ENCODE peak calls at places on chromosomes 2 and 18, in five cellular contexts. S is IMR-90, A is neuronal stem cell, V is mesenchymal stem cell, P is mesendoderm. O is an unnamed sample. For H3K27me3, the result is how much of the 10 kb centered on the place peaks cover.

GRCh38 chr2:25257032-25257455 is 84.7 kb downstream of the DNMT3A start:
- DNase-seq in S (peak), A (no peak), V (peak), P (peak), O (no peak)

GRCh38 chr2:40096360-40096759 is 317.3 kb upstream of the THUMPD2 start:
- DNase-seq in S (peak), A (no peak), V (no peak), P (no peak), O (no peak)

GRCh38 chr2:197197808-197198409 is 112.7 kb downstream of the ANKRD44 start:
- DNase-seq in S (no peak), A (no peak), V (no peak), P (no peak), O (no peak)

GRCh38 chr2:140275427-140275826 is 1495.2 kb upstream of the NXPH2 start:
- DNase-seq in S (no peak), A (no peak), V (no peak), P (no peak), O (no peak)

GRCh38 chr2:165794520-165794882 is 454 bp upstream of the GALNT3 start:
- DNase-seq in S (peak), A (peak), V (peak), P (peak), O (peak)

GRCh38 chr2:177038772-177039484 is 173.7 kb upstream of the HNRNPA3 start:
- DNase-seq in S (no peak), A (no peak), V (no peak), P (no peak), O (no peak)

GRCh38 chr2:71690876-71691275 is 237.5 kb downstream of the DYSF start:
- DNase-seq in S (no peak), A (no peak), V (no peak), P (peak), O (no peak)

GRCh38 chr2:9975328-9975727 is 23.8 kb downstream of the GRHL1 start:
- DNase-seq in S (peak), A (no peak), V (peak), P (no peak), O (no peak)

GRCh38 chr2:108139521-108139920 is 100.2 kb upstream of the SULT1C3 start:
- DNase-seq in S (peak), A (peak), V (peak), P (peak), O (no peak)

GRCh38 chr18:71036783-71037182 is 747.9 kb downstream of the SOCS6 start:
- DNase-seq in S (peak), A (no peak), V (no peak), P (peak), O (no peak)

GRCh38 chr18:37317486-37317885 is 248.1 kb downstream of the CELF4 start:
- DNase-seq in S (no peak), A (no peak), V (no peak), P (no peak), O (no peak)

GRCh38 chr18:42442661-42443060 is 487.6 kb downstream of the PIK3C3 start:
- DNase-seq in S (no peak), A (no peak), V (no peak), P (no peak), O (no peak)

GRCh38 chr2:239444626-239445625 is 44.1 kb upstream of the HDAC4 start:
- DNase-seq in S (no peak), A (no peak), V (no peak), P (no peak), O (no peak)

GRCh38 chr2:41024806-41025205 is 572.9 kb upstream of the SLC8A1 start:
- DNase-seq in S (no peak), A (no peak), V (no peak), P (no peak), O (no peak)

GRCh38 chr2:143558665-143559064 is 429.4 kb downstream of the ARHGAP15 start:
- DNase-seq in S (peak), A (no peak), V (peak), P (no peak), O (no peak)

GRCh38 chr2:209713219-209713618 is 58.4 kb upstream of the UNC80 start:
- DNase-seq in S (no peak), A (no peak), V (no peak), P (peak), O (no peak)

GRCh38 chr18:58949031-58949430 is 84.4 kb downstream of the ZNF532 start:
- DNase-seq in S (no peak), A (no peak), V (no peak), P (no peak), O (no peak)

GRCh38 chr2:210541280-210541902 is 15.0 kb upstream of the CPS1 start:
- DNase-seq in S (peak), A (no peak), V (peak), P (no peak), O (no peak)

GRCh38 chr2:149164827-149165226 is 126.3 kb downstream of the LYPD6B start:
- DNase-seq in S (no peak), A (no peak), V (no peak), P (no peak), O (no peak)

GRCh38 chr2:39724828-39725144 is 54.3 kb downstream of the THUMPD2 start:
- DNase-seq in S (no peak), A (no peak), V (no peak), P (no peak), O (no peak)

GRCh38 chr2:202317080-202317859 is 51.7 kb downstream of the NOP58 start:
- DNase-seq in S (peak), A (no peak), V (peak), P (peak), O (no peak)

GRCh38 chr18:46771141-46771540 is 14.3 kb upstream of the ST8SIA5 start:
- DNase-seq in S (no peak), A (no peak), V (no peak), P (peak), O (no peak)

GRCh38 chr18:46770708-46771107 is 13.9 kb upstream of the ST8SIA5 start:
- DNase-seq in S (no peak), A (no peak), V (no peak), P (peak), O (no peak)

GRCh38 chr18:46767217-46767616 is 10.4 kb upstream of the ST8SIA5 start:
- DNase-seq in S (no peak), A (no peak), V (no peak), P (peak), O (no peak)

GRCh38 chr18:46764586-46764985 is 7.7 kb upstream of the ST8SIA5 start:
- DNase-seq in S (no peak), A (no peak), V (no peak), P (no peak), O (no peak)

DNA sequence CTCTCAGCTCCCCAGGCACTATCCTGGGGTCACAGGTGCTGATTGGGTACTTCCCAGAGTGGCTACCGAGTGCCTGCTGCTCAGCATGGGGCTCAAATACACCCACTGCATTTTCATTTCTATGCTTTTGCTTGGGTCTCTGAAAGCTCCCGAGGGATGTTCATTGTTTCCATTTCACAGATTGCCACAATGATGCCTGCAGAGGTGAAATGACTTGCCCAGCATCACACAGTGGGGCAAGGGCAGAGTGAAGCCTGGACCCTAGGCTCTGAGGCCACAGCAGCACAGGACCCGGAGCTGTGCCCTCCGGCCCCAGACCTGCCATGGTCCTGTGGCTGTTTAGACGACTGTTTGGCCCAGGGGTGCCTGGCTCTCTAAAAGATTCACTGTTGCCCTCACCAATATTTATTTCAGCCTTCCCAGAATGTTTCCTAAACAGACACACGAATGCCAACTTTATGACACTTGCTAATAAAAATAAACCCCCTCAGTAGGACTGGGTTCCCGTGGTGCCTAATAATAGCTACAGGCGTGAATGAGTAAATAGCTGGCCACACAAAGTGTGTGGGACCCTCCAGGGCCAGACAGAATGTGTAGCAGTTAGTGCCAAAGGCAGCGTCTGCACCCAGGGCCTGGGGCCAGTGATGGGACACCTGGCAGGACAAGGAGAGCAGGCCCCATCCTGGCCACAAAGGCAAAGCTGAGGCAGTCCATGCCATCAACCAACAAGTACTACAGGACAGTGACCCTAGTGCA is 11.5 kb upstream of the ST8SIA5 start:
- DNase-seq in S (no peak), A (no peak), V (no peak), P (no peak), O (no peak)
- H3K23ac ChIP-seq in S (no peak), A (no peak), V (no peak), P (no peak), O (no peak)

GRCh38 chr2:127672341-127673303 is 2.7 kb downstream of the LIMS2 start:
- DNase-seq in S (no peak), A (no peak), V (no peak), P (no peak), O (no peak)

GRCh38 chr2:127671557-127672302 is 3.6 kb downstream of the LIMS2 start:
- DNase-seq in S (no peak), A (no peak), V (no peak), P (no peak), O (no peak)

GRCh38 chr2:127670957-127671290 is 4.4 kb downstream of the LIMS2 start:
- DNase-seq in S (no peak), A (no peak), V (no peak), P (no peak), O (no peak)

GRCh38 chr2:127670055-127670956 is 5.0 kb downstream of the LIMS2 start:
- DNase-seq in S (no peak), A (no peak), V (no peak), P (no peak), O (no peak)

DNA sequence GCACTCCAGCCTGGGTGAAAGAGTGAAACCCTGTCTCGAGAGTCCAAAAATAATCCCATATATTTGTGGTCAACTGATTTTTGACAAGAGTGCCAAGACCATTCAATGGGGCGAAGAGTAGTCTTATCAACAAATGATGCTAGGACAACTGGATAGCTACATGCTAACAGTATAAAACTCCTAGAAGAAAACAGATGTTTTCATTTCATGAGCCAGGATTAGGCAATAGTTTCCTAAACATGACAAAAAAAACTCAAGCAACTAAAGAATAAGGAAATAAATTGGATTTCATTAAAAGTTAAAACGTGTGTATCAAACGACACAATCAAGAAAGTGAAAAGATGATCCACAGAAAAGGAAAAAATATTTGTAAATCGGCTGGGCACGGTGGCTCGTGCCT is 6.3 kb downstream of the LIMS2 start:
- DNase-seq in S (no peak), A (no peak), V (no peak), P (no peak), O (no peak)
- H3K27me3 ChIP-seq in S (under half), A (half or more), V (under half), P (under half), O (under half)

GRCh38 chr2:216635171-216635570 is 2.0 kb downstream of the IGFBP2 start:
- DNase-seq in S (no peak), A (peak), V (peak), P (peak), O (no peak)

GRCh38 chr2:216634317-216635148 is 1.3 kb downstream of the IGFBP2 start:
- DNase-seq in S (no peak), A (no peak), V (peak), P (peak), O (no peak)

GRCh38 chr2:216633616-216634316 is 546 bp downstream of the IGFBP2 start:
- DNase-seq in S (no peak), A (no peak), V (peak), P (peak), O (peak)

GRCh38 chr2:216632321-216632951 is 784 bp upstream of the IGFBP2 start:
- DNase-seq in S (no peak), A (no peak), V (no peak), P (peak), O (peak)

DNA sequence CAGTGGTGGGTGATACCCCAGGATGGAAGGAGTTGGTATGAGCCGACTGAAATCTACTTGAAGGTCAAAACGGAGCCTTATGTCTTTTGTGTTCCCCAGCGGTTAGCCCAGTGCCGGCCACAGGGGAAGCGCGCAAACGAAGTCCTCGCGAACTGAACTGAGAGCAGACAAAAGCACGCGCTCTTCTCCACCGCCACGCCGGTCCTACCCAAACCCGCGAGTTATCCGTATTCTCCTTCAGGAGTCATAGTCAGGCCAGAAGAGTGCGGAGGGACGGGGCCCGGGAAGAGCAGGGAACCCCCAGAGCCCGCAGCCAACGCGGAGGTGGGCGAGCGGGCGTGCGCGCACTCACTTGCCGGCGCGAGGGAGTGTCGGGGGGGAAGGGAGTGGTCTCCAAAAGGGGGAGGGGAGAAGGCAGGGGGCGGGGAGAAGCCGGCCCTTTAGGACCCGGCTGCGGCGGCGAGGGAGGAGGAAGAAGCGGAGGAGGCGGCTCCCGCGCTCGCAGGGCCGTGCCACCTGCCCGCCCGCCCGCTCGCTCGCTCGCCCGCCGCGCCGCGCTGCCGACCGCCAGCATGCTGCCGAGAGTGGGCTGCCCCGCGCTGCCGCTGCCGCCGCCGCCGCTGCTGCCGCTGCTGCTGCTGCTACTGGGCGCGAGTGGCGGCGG is at the start of gene IGFBP2:
- DNase-seq in S (peak), A (peak), V (peak), P (peak), O (peak)
- H3K4me2 ChIP-seq in S (peak), A (peak), V (peak), P (peak), O (peak)

DNA sequence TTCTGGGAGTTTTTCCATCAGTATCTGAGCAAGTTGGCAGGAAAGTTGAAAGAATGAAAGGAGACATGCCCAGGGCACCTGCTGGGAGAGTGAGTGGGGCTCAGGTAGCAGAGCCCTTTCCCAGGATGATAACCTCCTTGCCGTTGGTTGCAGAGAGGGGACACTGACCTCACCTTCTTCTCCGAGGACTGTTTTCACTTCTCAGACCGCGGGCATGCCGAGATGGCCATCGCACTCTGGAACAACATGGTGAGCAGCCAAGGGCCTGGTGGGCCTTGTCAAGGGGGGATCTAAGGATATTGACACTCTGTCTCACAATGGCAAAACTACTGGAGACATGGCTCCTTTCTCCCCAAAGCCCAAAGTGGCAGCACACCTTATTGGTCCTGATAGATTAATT is 118.8 kb upstream of the PPP1CB start:
- DNase-seq in S (no peak), A (no peak), V (no peak), P (no peak), O (no peak)
- H3K23ac ChIP-seq in S (no peak), A (no peak), V (no peak), P (no peak), O (no peak)

GRCh38 chr2:155151472-155151871 is 453.0 kb downstream of the KCNJ3 start:
- DNase-seq in S (no peak), A (no peak), V (no peak), P (no peak), O (no peak)
- H3K27me3 ChIP-seq in S (under half), A (under half), V (under half), P (under half), O (under half)